ENCODE peak calls at places on chromosome 16, in six cellular contexts. Z, R, I, J, P and A are unnamed samples.

GRCh38 chr16:85286970-85287814 is 174.9 kb upstream of the CIBAR2 start:
- DNase-seq in Z (peak; percentile 24), R (no peak), I (no peak), J (no peak), P (no peak), A (no peak)

GRCh38 chr16:1313721-1314120 is 4.3 kb downstream of the UBE2I start:
- DNase-seq in Z (no peak), R (no peak), I (no peak), J (no peak), P (no peak), A (no peak)

GRCh38 chr16:1379054-1379862 is 27.5 kb downstream of the GNPTG start:
- DNase-seq in Z (peak; percentile 9), R (peak; percentile 82), I (peak; percentile 83), J (peak; percentile 68), P (peak; percentile 76), A (peak; percentile 66)

GRCh38 chr16:55605756-55606155 is 39.3 kb downstream of the CAPNS2 start:
- DNase-seq in Z (no peak), R (no peak), I (no peak), J (no peak), P (no peak), A (no peak)

GRCh38 chr16:4606354-4606753 is 8.3 kb downstream of the UBALD1 start:
- DNase-seq in Z (no peak), R (no peak), I (no peak), J (no peak), P (no peak), A (no peak)

GRCh38 chr16:81826523-81826922 is 47.4 kb downstream of the PLCG2 start:
- DNase-seq in Z (no peak), R (no peak), I (no peak), J (no peak), P (no peak), A (no peak)

GRCh38 chr16:56115817-56116576 is 75.3 kb upstream of the GNAO1 start:
- DNase-seq in Z (no peak), R (no peak), I (no peak), J (no peak), P (no peak), A (no peak)

GRCh38 chr16:67396159-67396774 is 3.0 kb upstream of the TPPP3 start:
- DNase-seq in Z (no peak), R (no peak), I (peak; percentile 94), J (no peak), P (peak; percentile 67), A (peak; percentile 85)

GRCh38 chr16:70433456-70434103 is 5.3 kb downstream of the ST3GAL2 start:
- DNase-seq in Z (no peak), R (no peak), I (no peak), J (no peak), P (no peak), A (peak; percentile 89)

GRCh38 chr16:1788095-1788707 is 5.3 kb downstream of the IGFALS start:
- DNase-seq in Z (no peak), R (no peak), I (peak; percentile 63), J (no peak), P (no peak), A (no peak)

GRCh38 chr16:10971560-10971961 is 27.2 kb downstream of the CLEC16A start:
- DNase-seq in Z (peak; percentile 17), R (no peak), I (no peak), J (no peak), P (peak; percentile 51), A (peak; percentile 85)

GRCh38 chr16:2178321-2179106 is 17.9 kb downstream of the CASKIN1 start:
- DNase-seq in Z (no peak), R (peak; percentile 44), I (no peak), J (no peak), P (no peak), A (no peak)

GRCh38 chr16:57271063-57271345 is 13.5 kb downstream of the PLLP start:
- DNase-seq in Z (no peak), R (no peak), I (no peak), J (no peak), P (no peak), A (no peak)

GRCh38 chr16:22670551-22670970 is 143.4 kb upstream of the HS3ST2 start:
- DNase-seq in Z (no peak), R (peak; percentile 23), I (no peak), J (peak; percentile 29), P (peak; percentile 60), A (no peak)

GRCh38 chr16:56869513-56870270 is 4.7 kb downstream of the SLC12A3 start:
- DNase-seq in Z (no peak), R (peak; percentile 40), I (no peak), J (peak; percentile 41), P (peak; percentile 66), A (peak; percentile 51)

GRCh38 chr16:81623365-81624102 is 155.6 kb upstream of the PLCG2 start:
- DNase-seq in Z (peak; percentile 35), R (peak; percentile 61), I (no peak), J (no peak), P (peak; percentile 73), A (peak; percentile 66)

GRCh38 chr16:19008770-19009169 is 25.0 kb downstream of the TMC7 start:
- DNase-seq in Z (no peak), R (no peak), I (no peak), J (no peak), P (no peak), A (no peak)

GRCh38 chr16:11955713-11956123 is 9.3 kb upstream of the TNFRSF17 start:
- DNase-seq in Z (no peak), R (no peak), I (peak; percentile 81), J (no peak), P (no peak), A (peak; percentile 92)

GRCh38 chr16:78762222-78762621 is 662.8 kb downstream of the WWOX start:
- DNase-seq in Z (no peak), R (no peak), I (no peak), J (no peak), P (no peak), A (no peak)

GRCh38 chr16:79658301-79659001 is 57.9 kb upstream of the MAF start:
- DNase-seq in Z (no peak), R (peak; percentile 18), I (peak; percentile 92), J (no peak), P (peak; percentile 29), A (peak; percentile 91)